ENCODE peak calls at places on chromosomes 12 and 14, in four cellular contexts. N is NCI-H1417; W is CD4-positive, CD25-positive, alpha-beta regulatory T cell; H is BJ. A is an unnamed sample.

GRCh38 chr14:45198551-45198950 is 54.5 kb downstream of the MIS18BP1 start:
- DNase-seq in N (no peak), W (no peak), H (no peak), A (no peak)

GRCh38 chr12:132596016-132596415 is 14.4 kb downstream of the LRCOL1 start:
- DNase-seq in N (no peak), W (no peak), H (no peak), A (no peak)

GRCh38 chr14:20486700-20487401 is 17.6 kb downstream of the PNP start:
- DNase-seq in N (no peak), W (no peak), H (no peak), A (no peak)

GRCh38 chr12:40168001-40168400 is 56.8 kb upstream of the LRRK2 start:
- DNase-seq in N (no peak), W (no peak), H (no peak), A (no peak)

GRCh38 chr12:14257303-14257733 is 108.2 kb upstream of the ATF7IP start:
- DNase-seq in N (no peak), W (no peak), H (no peak), A (no peak)

GRCh38 chr14:100446572-100446971 is 123.4 kb downstream of the SLC25A47 start:
- DNase-seq in N (peak), W (peak), H (no peak), A (no peak)

GRCh38 chr14:50560929-50561280 is 960 bp downstream of the ATL1 start:
- DNase-seq in N (peak), W (peak), H (peak), A (no peak)

GRCh38 chr12:69196302-69197288 is 42.8 kb upstream of the CPSF6 start:
- DNase-seq in N (no peak), W (peak), H (no peak), A (no peak)

GRCh38 chr12:102216086-102216691 is 18.6 kb upstream of the PMCH start:
- DNase-seq in N (no peak), W (no peak), H (peak), A (peak)

GRCh38 chr12:47361389-47362031 is 281.8 kb upstream of the AMIGO2 start:
- DNase-seq in N (no peak), W (peak), H (no peak), A (no peak)

GRCh38 chr14:71142375-71143038 is 235.2 kb downstream of the PCNX1 start:
- DNase-seq in N (no peak), W (peak), H (peak), A (peak)

GRCh38 chr12:81231574-81232368 is 153.9 kb downstream of the ACSS3 start:
- DNase-seq in N (peak), W (no peak), H (no peak), A (no peak)

GRCh38 chr14:49634547-49635334 is at the start of gene DNAAF2:
- DNase-seq in N (peak), W (peak), H (no peak), A (peak)

GRCh38 chr14:25111061-25111601 is 61.2 kb upstream of the STXBP6 start:
- DNase-seq in N (no peak), W (no peak), H (peak), A (peak)

GRCh38 chr14:104119700-104120251 is 18.6 kb upstream of the KIF26A start:
- DNase-seq in N (no peak), W (no peak), H (no peak), A (no peak)

A was measured in HFF-Myc.